ENCODE peak calls at places on chromosome 20, in eight cellular contexts. P is HTR-8/SVneo; N is fibroblast of pulmonary artery; F is EH; Y is AG10803; M is SW 1271; A is stimulated activated CD8-positive, alpha-beta memory T cell treated with anti-CD3 and anti-CD28 coated beads, Interleukin-4, amount 100 ng/mL, for 24 hours; C is stimulated activated CD4-positive, alpha-beta T cell treated with anti-CD3 and anti-CD28 coated beads, Interleukin-4, amount 100 ng/mL, for 24 hours. R is an unnamed sample.

GRCh38 chr20:50504231-50504823 is 5.9 kb upstream of the PTPN1 start:
- DNase-seq in N (peak), M (no peak), P (peak), A (no peak), C (no peak), Y (no peak), F (peak), R (no peak)

GRCh38 chr20:58174708-58175287 is 53.7 kb downstream of the ANKRD60 start:
- DNase-seq in A (no peak), P (no peak), C (no peak), Y (peak), M (no peak), F (peak), N (no peak), R (no peak)

GRCh38 chr20:11144114-11144513 is 470.3 kb upstream of the JAG1 start:
- DNase-seq in Y (peak), P (peak), F (peak), N (peak), A (no peak), C (no peak), M (no peak), R (no peak)

GRCh38 chr20:58986968-58987517 is 6.0 kb downstream of the NELFCD start:
- DNase-seq in Y (no peak), P (no peak), M (no peak), F (no peak), A (no peak), C (no peak), N (no peak), R (no peak)

GRCh38 chr20:63046841-63047240 is 40.1 kb upstream of the BHLHE23 start:
- DNase-seq in Y (no peak), C (no peak), A (no peak), P (no peak), M (no peak), F (no peak), N (no peak), R (no peak)

GRCh38 chr20:46458891-46459750 is 52.7 kb upstream of the ELMO2 start:
- DNase-seq in F (peak), N (peak), M (no peak), P (no peak), Y (no peak), A (no peak), C (peak), R (no peak)

GRCh38 chr20:3603108-3603507 is 60.1 kb downstream of the GFRA4 start:
- DNase-seq in A (no peak), C (no peak), F (no peak), P (no peak), M (no peak), Y (no peak), N (no peak), R (no peak)

GRCh38 chr20:10795286-10796026 is 121.7 kb upstream of the JAG1 start:
- DNase-seq in A (no peak), M (no peak), F (no peak), Y (no peak), N (no peak), C (no peak), P (no peak), R (no peak)

GRCh38 chr20:3925113-3925695 is 36.0 kb downstream of the PANK2 start:
- DNase-seq in M (no peak), F (no peak), C (no peak), P (no peak), N (no peak), A (no peak), Y (no peak), R (no peak)

GRCh38 chr20:41177636-41178035 is 40.3 kb downstream of the PLCG1 start:
- DNase-seq in F (peak), C (no peak), N (peak), P (peak), M (no peak), Y (peak), A (no peak), R (peak)

GRCh38 chr20:13485576-13485975 is 153.2 kb downstream of the TASP1 start:
- DNase-seq in A (no peak), M (no peak), Y (no peak), N (no peak), P (no peak), F (no peak), C (no peak), R (no peak)

GRCh38 chr20:59008715-59009336 is 1.8 kb upstream of the CTSZ start:
- DNase-seq in F (no peak), M (no peak), C (no peak), P (no peak), A (no peak), Y (no peak), N (no peak), R (no peak)

GRCh38 chr20:46546293-46546692 is 4.2 kb downstream of the OCSTAMP start:
- DNase-seq in Y (no peak), P (no peak), F (no peak), C (no peak), M (no peak), A (no peak), N (no peak), R (no peak)

GRCh38 chr20:5654557-5654956 is 95.6 kb upstream of the SHLD1 start:
- DNase-seq in C (no peak), Y (peak), N (peak), A (no peak), M (no peak), P (peak), F (peak), R (peak)

GRCh38 chr20:23159923-23160445 is 73.9 kb upstream of the CD93 start:
- DNase-seq in F (no peak), A (no peak), M (no peak), N (no peak), Y (no peak), P (no peak), C (no peak), R (no peak)

GRCh38 chr20:24892522-24892921 is 56.5 kb upstream of the CST7 start:
- DNase-seq in A (no peak), F (no peak), C (no peak), M (no peak), N (no peak), P (no peak), Y (no peak), R (no peak)

GRCh38 chr20:6533828-6534388 is 233.6 kb upstream of the BMP2 start:
- DNase-seq in F (peak), Y (peak), M (no peak), C (no peak), P (no peak), A (no peak), N (peak), R (no peak)

GRCh38 chr20:58145506-58146080 is 82.9 kb downstream of the ANKRD60 start:
- DNase-seq in F (no peak), A (no peak), N (no peak), C (no peak), M (no peak), P (no peak), Y (no peak), R (no peak)

GRCh38 chr20:52746190-52746589 is 226.0 kb upstream of the TSHZ2 start:
- DNase-seq in C (no peak), N (peak), P (no peak), A (no peak), Y (no peak), M (no peak), F (no peak), R (no peak)

GRCh38 chr20:44015733-44016103 is 101.1 kb downstream of the TOX2 start:
- DNase-seq in P (no peak), A (no peak), N (no peak), Y (no peak), C (no peak), F (no peak), M (no peak), R (no peak)

GRCh38 chr20:24305366-24305765 is 164.1 kb upstream of the SYNDIG1 start:
- DNase-seq in P (no peak), M (no peak), Y (no peak), N (no peak), F (no peak), A (no peak), C (no peak), R (no peak)

GRCh38 chr20:31543966-31544598 is 29.8 kb downstream of the HM13 start:
- DNase-seq in N (peak), M (no peak), C (no peak), F (peak), A (no peak), Y (peak), P (peak), R (no peak)

GRCh38 chr20:14507711-14508110 is 170.3 kb upstream of the FLRT3 start:
- DNase-seq in P (no peak), Y (no peak), C (no peak), F (no peak), N (no peak), A (no peak), M (no peak), R (no peak)

GRCh38 chr20:62945771-62946339 is 6.7 kb upstream of the SLC17A9 start:
- DNase-seq in A (no peak), C (no peak), M (no peak), P (no peak), N (no peak), Y (no peak), F (no peak), R (no peak)

GRCh38 chr20:50673831-50674825 is 17.2 kb downstream of the RIPOR3 start:
- DNase-seq in Y (no peak), A (no peak), N (no peak), M (no peak), C (no peak), F (no peak), P (no peak), R (no peak)

GRCh38 chr20:6007094-6007528 is 46.7 kb downstream of the LRRN4 start:
- DNase-seq in M (no peak), C (no peak), F (peak), N (no peak), P (no peak), A (no peak), Y (no peak), R (no peak)

GRCh38 chr20:49813305-49813974 is 812 bp downstream of the SLC9A8 start:
- DNase-seq in A (no peak), F (no peak), P (no peak), Y (no peak), C (no peak), M (no peak), N (no peak), R (no peak)

GRCh38 chr20:47338131-47338628 is 18.3 kb downstream of the ZMYND8 start:
- DNase-seq in C (no peak), Y (no peak), P (no peak), A (no peak), M (no peak), F (no peak), N (no peak), R (no peak)

GRCh38 chr20:21235713-21236445 is 67.3 kb upstream of the XRN2 start:
- DNase-seq in F (peak), C (peak), Y (peak), P (peak), M (peak), N (peak), A (peak), R (peak)

GRCh38 chr20:5569021-5569420 is 181.2 kb upstream of the SHLD1 start:
- DNase-seq in C (peak), P (peak), N (peak), Y (peak), A (no peak), F (peak), M (peak), R (peak)

GRCh38 chr20:13800728-13801134 is 15.9 kb downstream of the NDUFAF5 start:
- DNase-seq in Y (peak), A (no peak), F (peak), C (no peak), P (peak), N (peak), M (no peak), R (peak)

GRCh38 chr20:35515949-35516645 is 13.4 kb downstream of the C20orf173 start:
- DNase-seq in N (peak), F (peak), P (peak), A (no peak), Y (peak), C (no peak), M (peak), R (peak)

R was measured in LoVo.